ENCODE peak calls at places on chromosomes 6 and 20, in eight cellular contexts. One of them, this sample, is unnamed.

GRCh38 chr6:138004423-138005287 is 102.6 kb downstream of the PERP start:
- DNase-seq in stimulated activated CD8-positive, alpha-beta memory T cell treated with anti-CD3 and anti-CD28 coated beads, Interleukin-12 subunit alpha, Interleukin-12 subunit beta, amount 100 ng/mL, for 1 hour: no peak
- DNase-seq in substantia nigra: no peak
- DNase-seq in foreskin fibroblast: peak
- DNase-seq in type B pancreatic cell: no peak
- DNase-seq in HFFc6: peak
- DNase-seq in SW 1271: peak
- DNase-seq in trophoblast cell: peak
- DNase-seq in this sample: no peak

GRCh38 chr6:20680697-20681165 is 146.5 kb downstream of the CDKAL1 start:
- DNase-seq in type B pancreatic cell: no peak
- DNase-seq in SW 1271: no peak
- DNase-seq in foreskin fibroblast: no peak
- DNase-seq in substantia nigra: no peak
- DNase-seq in trophoblast cell: no peak
- DNase-seq in HFFc6: no peak
- DNase-seq in stimulated activated CD8-positive, alpha-beta memory T cell treated with anti-CD3 and anti-CD28 coated beads, Interleukin-12 subunit alpha, Interleukin-12 subunit beta, amount 100 ng/mL, for 1 hour: no peak
- DNase-seq in this sample: no peak

GRCh38 chr6:121851056-121851455 is 415.6 kb downstream of the GJA1 start:
- DNase-seq in HFFc6: no peak
- DNase-seq in trophoblast cell: no peak
- DNase-seq in stimulated activated CD8-positive, alpha-beta memory T cell treated with anti-CD3 and anti-CD28 coated beads, Interleukin-12 subunit alpha, Interleukin-12 subunit beta, amount 100 ng/mL, for 1 hour: no peak
- DNase-seq in type B pancreatic cell: no peak
- DNase-seq in SW 1271: no peak
- DNase-seq in foreskin fibroblast: no peak
- DNase-seq in substantia nigra: peak
- DNase-seq in this sample: no peak

GRCh38 chr6:139392834-139393233 is 18.4 kb upstream of the CITED2 start:
- DNase-seq in foreskin fibroblast: no peak
- DNase-seq in SW 1271: no peak
- DNase-seq in stimulated activated CD8-positive, alpha-beta memory T cell treated with anti-CD3 and anti-CD28 coated beads, Interleukin-12 subunit alpha, Interleukin-12 subunit beta, amount 100 ng/mL, for 1 hour: no peak
- DNase-seq in type B pancreatic cell: no peak
- DNase-seq in trophoblast cell: peak
- DNase-seq in substantia nigra: no peak
- DNase-seq in HFFc6: peak
- DNase-seq in this sample: no peak

GRCh38 chr20:51799586-51799985 is 2.7 kb downstream of the SALL4 start:
- DNase-seq in substantia nigra: no peak
- DNase-seq in type B pancreatic cell: no peak
- DNase-seq in SW 1271: no peak
- DNase-seq in HFFc6: no peak
- DNase-seq in foreskin fibroblast: no peak
- DNase-seq in trophoblast cell: no peak
- DNase-seq in stimulated activated CD8-positive, alpha-beta memory T cell treated with anti-CD3 and anti-CD28 coated beads, Interleukin-12 subunit alpha, Interleukin-12 subunit beta, amount 100 ng/mL, for 1 hour: no peak
- DNase-seq in this sample: no peak

GRCh38 chr20:51562334-51563140 is 20.0 kb upstream of the NFATC2 start:
- DNase-seq in substantia nigra: peak
- DNase-seq in trophoblast cell: peak
- DNase-seq in SW 1271: peak
- DNase-seq in HFFc6: peak
- DNase-seq in type B pancreatic cell: peak
- DNase-seq in foreskin fibroblast: peak
- DNase-seq in stimulated activated CD8-positive, alpha-beta memory T cell treated with anti-CD3 and anti-CD28 coated beads, Interleukin-12 subunit alpha, Interleukin-12 subunit beta, amount 100 ng/mL, for 1 hour: no peak
- DNase-seq in this sample: peak

GRCh38 chr6:170082067-170082466 is 208.8 kb downstream of the DLL1 start:
- DNase-seq in SW 1271: no peak
- DNase-seq in type B pancreatic cell: peak
- DNase-seq in foreskin fibroblast: no peak
- DNase-seq in stimulated activated CD8-positive, alpha-beta memory T cell treated with anti-CD3 and anti-CD28 coated beads, Interleukin-12 subunit alpha, Interleukin-12 subunit beta, amount 100 ng/mL, for 1 hour: no peak
- DNase-seq in trophoblast cell: no peak
- DNase-seq in HFFc6: no peak
- DNase-seq in substantia nigra: no peak
- DNase-seq in this sample: no peak

GRCh38 chr6:147088861-147089260 is 115.4 kb upstream of the STXBP5 start:
- DNase-seq in SW 1271: no peak
- DNase-seq in foreskin fibroblast: no peak
- DNase-seq in stimulated activated CD8-positive, alpha-beta memory T cell treated with anti-CD3 and anti-CD28 coated beads, Interleukin-12 subunit alpha, Interleukin-12 subunit beta, amount 100 ng/mL, for 1 hour: no peak
- DNase-seq in trophoblast cell: no peak
- DNase-seq in type B pancreatic cell: no peak
- DNase-seq in HFFc6: no peak
- DNase-seq in substantia nigra: no peak
- DNase-seq in this sample: no peak

GRCh38 chr6:116127771-116128493 is 2.0 kb upstream of the COL10A1 start:
- DNase-seq in HFFc6: peak
- DNase-seq in trophoblast cell: no peak
- DNase-seq in substantia nigra: no peak
- DNase-seq in foreskin fibroblast: no peak
- DNase-seq in type B pancreatic cell: no peak
- DNase-seq in SW 1271: no peak
- DNase-seq in stimulated activated CD8-positive, alpha-beta memory T cell treated with anti-CD3 and anti-CD28 coated beads, Interleukin-12 subunit alpha, Interleukin-12 subunit beta, amount 100 ng/mL, for 1 hour: no peak
- DNase-seq in this sample: no peak

GRCh38 chr6:11876934-11877433 is 98.4 kb upstream of the ADTRP start:
- DNase-seq in type B pancreatic cell: no peak
- DNase-seq in foreskin fibroblast: no peak
- DNase-seq in substantia nigra: no peak
- DNase-seq in stimulated activated CD8-positive, alpha-beta memory T cell treated with anti-CD3 and anti-CD28 coated beads, Interleukin-12 subunit alpha, Interleukin-12 subunit beta, amount 100 ng/mL, for 1 hour: no peak
- DNase-seq in trophoblast cell: no peak
- DNase-seq in SW 1271: no peak
- DNase-seq in HFFc6: no peak
- DNase-seq in this sample: no peak

GRCh38 chr20:7883309-7883708 is 56.9 kb downstream of the HAO1 start:
- DNase-seq in substantia nigra: no peak
- DNase-seq in stimulated activated CD8-positive, alpha-beta memory T cell treated with anti-CD3 and anti-CD28 coated beads, Interleukin-12 subunit alpha, Interleukin-12 subunit beta, amount 100 ng/mL, for 1 hour: no peak
- DNase-seq in HFFc6: no peak
- DNase-seq in type B pancreatic cell: no peak
- DNase-seq in SW 1271: no peak
- DNase-seq in foreskin fibroblast: no peak
- DNase-seq in trophoblast cell: no peak
- DNase-seq in this sample: no peak

GRCh38 chr20:59640267-59640666 is 35.9 kb downstream of the PHACTR3 start:
- DNase-seq in SW 1271: no peak
- DNase-seq in HFFc6: no peak
- DNase-seq in stimulated activated CD8-positive, alpha-beta memory T cell treated with anti-CD3 and anti-CD28 coated beads, Interleukin-12 subunit alpha, Interleukin-12 subunit beta, amount 100 ng/mL, for 1 hour: no peak
- DNase-seq in substantia nigra: no peak
- DNase-seq in trophoblast cell: no peak
- DNase-seq in foreskin fibroblast: no peak
- DNase-seq in type B pancreatic cell: peak
- DNase-seq in this sample: no peak

GRCh38 chr6:20810732-20811111 is 276.5 kb downstream of the CDKAL1 start:
- DNase-seq in stimulated activated CD8-positive, alpha-beta memory T cell treated with anti-CD3 and anti-CD28 coated beads, Interleukin-12 subunit alpha, Interleukin-12 subunit beta, amount 100 ng/mL, for 1 hour: no peak
- DNase-seq in type B pancreatic cell: no peak
- DNase-seq in foreskin fibroblast: no peak
- DNase-seq in SW 1271: no peak
- DNase-seq in HFFc6: no peak
- DNase-seq in trophoblast cell: no peak
- DNase-seq in substantia nigra: no peak
- DNase-seq in this sample: no peak

GRCh38 chr6:11172501-11173337 is 59.7 kb downstream of the NEDD9 start:
- DNase-seq in trophoblast cell: peak
- DNase-seq in SW 1271: peak
- DNase-seq in type B pancreatic cell: peak
- DNase-seq in foreskin fibroblast: peak
- DNase-seq in substantia nigra: peak
- DNase-seq in stimulated activated CD8-positive, alpha-beta memory T cell treated with anti-CD3 and anti-CD28 coated beads, Interleukin-12 subunit alpha, Interleukin-12 subunit beta, amount 100 ng/mL, for 1 hour: peak
- DNase-seq in HFFc6: no peak
- DNase-seq in this sample: peak

GRCh38 chr6:154719854-154720253 is 13.4 kb upstream of the SCAF8 start:
- DNase-seq in substantia nigra: no peak
- DNase-seq in stimulated activated CD8-positive, alpha-beta memory T cell treated with anti-CD3 and anti-CD28 coated beads, Interleukin-12 subunit alpha, Interleukin-12 subunit beta, amount 100 ng/mL, for 1 hour: no peak
- DNase-seq in SW 1271: no peak
- DNase-seq in trophoblast cell: no peak
- DNase-seq in type B pancreatic cell: no peak
- DNase-seq in HFFc6: no peak
- DNase-seq in foreskin fibroblast: no peak
- DNase-seq in this sample: no peak

GRCh38 chr20:62347445-62347844 is 19.7 kb downstream of the LAMA5 start:
- DNase-seq in HFFc6: no peak
- DNase-seq in substantia nigra: no peak
- DNase-seq in type B pancreatic cell: no peak
- DNase-seq in SW 1271: no peak
- DNase-seq in trophoblast cell: no peak
- DNase-seq in stimulated activated CD8-positive, alpha-beta memory T cell treated with anti-CD3 and anti-CD28 coated beads, Interleukin-12 subunit alpha, Interleukin-12 subunit beta, amount 100 ng/mL, for 1 hour: no peak
- DNase-seq in foreskin fibroblast: no peak
- DNase-seq in this sample: no peak

GRCh38 chr20:62953839-62954703 is 1.6 kb downstream of the SLC17A9 start:
- DNase-seq in HFFc6: peak
- DNase-seq in SW 1271: no peak
- DNase-seq in foreskin fibroblast: peak
- DNase-seq in type B pancreatic cell: peak
- DNase-seq in substantia nigra: peak
- DNase-seq in stimulated activated CD8-positive, alpha-beta memory T cell treated with anti-CD3 and anti-CD28 coated beads, Interleukin-12 subunit alpha, Interleukin-12 subunit beta, amount 100 ng/mL, for 1 hour: peak
- DNase-seq in trophoblast cell: peak
- DNase-seq in this sample: peak

GRCh38 chr6:22271044-22271443 is 25.8 kb downstream of the PRL start:
- DNase-seq in stimulated activated CD8-positive, alpha-beta memory T cell treated with anti-CD3 and anti-CD28 coated beads, Interleukin-12 subunit alpha, Interleukin-12 subunit beta, amount 100 ng/mL, for 1 hour: no peak
- DNase-seq in trophoblast cell: no peak
- DNase-seq in foreskin fibroblast: no peak
- DNase-seq in HFFc6: no peak
- DNase-seq in SW 1271: no peak
- DNase-seq in substantia nigra: no peak
- DNase-seq in type B pancreatic cell: no peak
- DNase-seq in this sample: no peak

GRCh38 chr6:1702580-1703051 is 92.9 kb downstream of the FOXC1 start:
- DNase-seq in substantia nigra: no peak
- DNase-seq in type B pancreatic cell: no peak
- DNase-seq in trophoblast cell: no peak
- DNase-seq in foreskin fibroblast: no peak
- DNase-seq in SW 1271: no peak
- DNase-seq in HFFc6: no peak
- DNase-seq in stimulated activated CD8-positive, alpha-beta memory T cell treated with anti-CD3 and anti-CD28 coated beads, Interleukin-12 subunit alpha, Interleukin-12 subunit beta, amount 100 ng/mL, for 1 hour: no peak
- DNase-seq in this sample: no peak

GRCh38 chr6:56350857-56351256 is 103.5 kb upstream of the COL21A1 start:
- DNase-seq in trophoblast cell: no peak
- DNase-seq in foreskin fibroblast: no peak
- DNase-seq in stimulated activated CD8-positive, alpha-beta memory T cell treated with anti-CD3 and anti-CD28 coated beads, Interleukin-12 subunit alpha, Interleukin-12 subunit beta, amount 100 ng/mL, for 1 hour: no peak
- DNase-seq in HFFc6: no peak
- DNase-seq in type B pancreatic cell: no peak
- DNase-seq in SW 1271: no peak
- DNase-seq in substantia nigra: no peak
- DNase-seq in this sample: no peak

GRCh38 chr6:135812085-135812526 is 39.4 kb upstream of the PDE7B start:
- DNase-seq in foreskin fibroblast: no peak
- DNase-seq in trophoblast cell: no peak
- DNase-seq in stimulated activated CD8-positive, alpha-beta memory T cell treated with anti-CD3 and anti-CD28 coated beads, Interleukin-12 subunit alpha, Interleukin-12 subunit beta, amount 100 ng/mL, for 1 hour: no peak
- DNase-seq in type B pancreatic cell: no peak
- DNase-seq in HFFc6: peak
- DNase-seq in substantia nigra: no peak
- DNase-seq in SW 1271: no peak
- DNase-seq in this sample: no peak

GRCh38 chr6:21873562-21873961 is 280.0 kb downstream of the SOX4 start:
- DNase-seq in trophoblast cell: no peak
- DNase-seq in HFFc6: peak
- DNase-seq in substantia nigra: no peak
- DNase-seq in type B pancreatic cell: no peak
- DNase-seq in SW 1271: no peak
- DNase-seq in foreskin fibroblast: no peak
- DNase-seq in stimulated activated CD8-positive, alpha-beta memory T cell treated with anti-CD3 and anti-CD28 coated beads, Interleukin-12 subunit alpha, Interleukin-12 subunit beta, amount 100 ng/mL, for 1 hour: no peak
- DNase-seq in this sample: no peak

GRCh38 chr6:47520282-47520681 is 42.7 kb downstream of the CD2AP start:
- DNase-seq in stimulated activated CD8-positive, alpha-beta memory T cell treated with anti-CD3 and anti-CD28 coated beads, Interleukin-12 subunit alpha, Interleukin-12 subunit beta, amount 100 ng/mL, for 1 hour: no peak
- DNase-seq in HFFc6: no peak
- DNase-seq in type B pancreatic cell: no peak
- DNase-seq in foreskin fibroblast: no peak
- DNase-seq in trophoblast cell: no peak
- DNase-seq in substantia nigra: no peak
- DNase-seq in SW 1271: no peak
- DNase-seq in this sample: no peak

GRCh38 chr20:47576516-47577033 is 74.9 kb downstream of the NCOA3 start:
- DNase-seq in trophoblast cell: peak
- DNase-seq in foreskin fibroblast: peak
- DNase-seq in stimulated activated CD8-positive, alpha-beta memory T cell treated with anti-CD3 and anti-CD28 coated beads, Interleukin-12 subunit alpha, Interleukin-12 subunit beta, amount 100 ng/mL, for 1 hour: no peak
- DNase-seq in HFFc6: peak
- DNase-seq in substantia nigra: peak
- DNase-seq in type B pancreatic cell: peak
- DNase-seq in SW 1271: peak
- DNase-seq in this sample: no peak

GRCh38 chr20:1835531-1835930 is 59.7 kb upstream of the SIRPA start:
- DNase-seq in foreskin fibroblast: no peak
- DNase-seq in HFFc6: no peak
- DNase-seq in type B pancreatic cell: no peak
- DNase-seq in stimulated activated CD8-positive, alpha-beta memory T cell treated with anti-CD3 and anti-CD28 coated beads, Interleukin-12 subunit alpha, Interleukin-12 subunit beta, amount 100 ng/mL, for 1 hour: no peak
- DNase-seq in trophoblast cell: no peak
- DNase-seq in substantia nigra: no peak
- DNase-seq in SW 1271: no peak
- DNase-seq in this sample: no peak

GRCh38 chr6:57013501-57013900 is 33.0 kb upstream of the KIAA1586 start:
- DNase-seq in stimulated activated CD8-positive, alpha-beta memory T cell treated with anti-CD3 and anti-CD28 coated beads, Interleukin-12 subunit alpha, Interleukin-12 subunit beta, amount 100 ng/mL, for 1 hour: no peak
- DNase-seq in trophoblast cell: peak
- DNase-seq in HFFc6: peak
- DNase-seq in substantia nigra: no peak
- DNase-seq in type B pancreatic cell: no peak
- DNase-seq in foreskin fibroblast: peak
- DNase-seq in SW 1271: no peak
- DNase-seq in this sample: no peak

GRCh38 chr6:165218816-165219215 is 90.6 kb downstream of the C6orf118 start:
- DNase-seq in foreskin fibroblast: peak
- DNase-seq in stimulated activated CD8-positive, alpha-beta memory T cell treated with anti-CD3 and anti-CD28 coated beads, Interleukin-12 subunit alpha, Interleukin-12 subunit beta, amount 100 ng/mL, for 1 hour: no peak
- DNase-seq in type B pancreatic cell: no peak
- DNase-seq in trophoblast cell: no peak
- DNase-seq in SW 1271: no peak
- DNase-seq in substantia nigra: no peak
- DNase-seq in HFFc6: no peak
- DNase-seq in this sample: no peak

GRCh38 chr6:2970034-2970685 is 1.2 kb downstream of the SERPINB6 start:
- DNase-seq in stimulated activated CD8-positive, alpha-beta memory T cell treated with anti-CD3 and anti-CD28 coated beads, Interleukin-12 subunit alpha, Interleukin-12 subunit beta, amount 100 ng/mL, for 1 hour: no peak
- DNase-seq in HFFc6: no peak
- DNase-seq in trophoblast cell: peak
- DNase-seq in type B pancreatic cell: no peak
- DNase-seq in foreskin fibroblast: no peak
- DNase-seq in substantia nigra: no peak
- DNase-seq in SW 1271: no peak
- DNase-seq in this sample: no peak

GRCh38 chr6:157635388-157636244 is 187.4 kb upstream of the SNX9 start:
- DNase-seq in substantia nigra: no peak
- DNase-seq in foreskin fibroblast: no peak
- DNase-seq in HFFc6: no peak
- DNase-seq in type B pancreatic cell: no peak
- DNase-seq in trophoblast cell: peak
- DNase-seq in SW 1271: no peak
- DNase-seq in stimulated activated CD8-positive, alpha-beta memory T cell treated with anti-CD3 and anti-CD28 coated beads, Interleukin-12 subunit alpha, Interleukin-12 subunit beta, amount 100 ng/mL, for 1 hour: no peak
- DNase-seq in this sample: no peak

GRCh38 chr6:153947817-153948447 is 91.1 kb upstream of the OPRM1 start:
- DNase-seq in HFFc6: peak
- DNase-seq in substantia nigra: no peak
- DNase-seq in foreskin fibroblast: no peak
- DNase-seq in SW 1271: peak
- DNase-seq in stimulated activated CD8-positive, alpha-beta memory T cell treated with anti-CD3 and anti-CD28 coated beads, Interleukin-12 subunit alpha, Interleukin-12 subunit beta, amount 100 ng/mL, for 1 hour: no peak
- DNase-seq in type B pancreatic cell: no peak
- DNase-seq in trophoblast cell: peak
- DNase-seq in this sample: no peak

This sample was measured in stimulated activated naive CD4-positive, alpha-beta T cell treated with Interleukin-2 at 50 U/mL for 16 hours.